ENCODE peak calls at places on chromosome 12, in four cellular contexts. N, A, H and S are unnamed samples.

GRCh38 chr12:10194160-10194559 is 15.3 kb downstream of the TMEM52B start:
- DNase-seq in N (peak; percentile 43), A (no peak), H (no peak), S (no peak)

GRCh38 chr12:53251477-53252348 is 16.4 kb upstream of the ESPL1 start:
- DNase-seq in N (peak; percentile 64), A (peak; percentile 74), H (peak; percentile 24), S (peak; percentile 94)

GRCh38 chr12:79747274-79747673 is 56.5 kb upstream of the PAWR start:
- DNase-seq in N (peak; percentile 55), A (no peak), H (no peak), S (no peak)

GRCh38 chr12:46830731-46831334 is 5.0 kb upstream of the SLC38A4 start:
- DNase-seq in N (no peak), A (no peak), H (no peak), S (no peak)

GRCh38 chr12:71046215-71046614 is 111.6 kb downstream of the TSPAN8 start:
- DNase-seq in N (peak; percentile 2), A (peak; percentile 8), H (no peak), S (no peak)

GRCh38 chr12:84497819-84498218 is 414.8 kb downstream of the SLC6A15 start:
- DNase-seq in N (no peak), A (peak; percentile 7), H (no peak), S (no peak)

GRCh38 chr12:66200110-66200509 is 11.1 kb downstream of the IRAK3 start:
- DNase-seq in N (no peak), A (no peak), H (no peak), S (no peak)

GRCh38 chr12:62793256-62794217 is 141.4 kb downstream of the PPM1H start:
- DNase-seq in N (peak; percentile 87), A (peak; percentile 91), H (peak; percentile 27), S (peak; percentile 78)

GRCh38 chr12:110577717-110578521 is 5.2 kb downstream of the PPTC7 start:
- DNase-seq in N (peak; percentile 88), A (peak; percentile 48), H (peak; percentile 84), S (peak; percentile 31)

GRCh38 chr12:114902665-114903393 is 218.9 kb upstream of the TBX3 start:
- DNase-seq in N (peak; percentile 96), A (no peak), H (no peak), S (no peak)

GRCh38 chr12:13537623-13538022 is 341.1 kb downstream of the EMP1 start:
- DNase-seq in N (no peak), A (no peak), H (peak; percentile 38), S (no peak)

GRCh38 chr12:25677180-25677937 is 124.3 kb upstream of the LMNTD1 start:
- DNase-seq in N (no peak), A (no peak), H (no peak), S (no peak)

GRCh38 chr12:121626087-121626852 is at the start of gene ORAI1:
- DNase-seq in N (peak; percentile 91), A (peak; percentile 94), H (peak; percentile 63), S (peak; percentile 98)

GRCh38 chr12:18242380-18243089 is 18.8 kb upstream of the PIK3C2G start:
- DNase-seq in N (no peak), A (no peak), H (no peak), S (no peak)

GRCh38 chr12:40819427-40820108 is 127.3 kb downstream of the CNTN1 start:
- DNase-seq in N (no peak), A (no peak), H (no peak), S (no peak)

GRCh38 chr12:105843989-105844768 is 294.6 kb downstream of the NUAK1 start:
- DNase-seq in N (peak; percentile 29), A (no peak), H (no peak), S (peak; percentile 15)

GRCh38 chr12:120962487-120963054 is 15.8 kb upstream of the HNF1A start:
- DNase-seq in N (peak; percentile 5), A (no peak), H (no peak), S (no peak)

GRCh38 chr12:57549909-57550627 is at the start of gene KIF5A:
- DNase-seq in N (no peak), A (no peak), H (no peak), S (peak; percentile 84)

GRCh38 chr12:56763753-56764657 is 881 bp downstream of the HSD17B6 start:
- DNase-seq in N (peak; percentile 82), A (no peak), H (no peak), S (no peak)

GRCh38 chr12:4353785-4354208 is 25.7 kb downstream of the FGF23 start:
- DNase-seq in N (no peak), A (no peak), H (no peak), S (no peak)

GRCh38 chr12:28710882-28711281 is 438.2 kb upstream of the FAR2 start:
- DNase-seq in N (peak; percentile 93), A (no peak), H (no peak), S (no peak)

GRCh38 chr12:16863742-16864141 is 257.8 kb upstream of the LMO3 start:
- DNase-seq in N (no peak), A (no peak), H (no peak), S (no peak)

GRCh38 chr12:101935769-101936741 is 58.7 kb downstream of the DRAM1 start:
- DNase-seq in N (peak; percentile 99), A (peak; percentile 64), H (peak; percentile 94), S (no peak)

GRCh38 chr12:67320614-67321305 is 51.6 kb downstream of the CAND1 start:
- DNase-seq in N (peak; percentile 18), A (no peak), H (no peak), S (no peak)

GRCh38 chr12:53252349-53252916 is 15.7 kb upstream of the ESPL1 start:
- DNase-seq in N (no peak), A (no peak), H (no peak), S (no peak)

GRCh38 chr12:129028824-129029223 is 175.5 kb downstream of the GLT1D1 start:
- DNase-seq in N (no peak), A (no peak), H (no peak), S (no peak)

GRCh38 chr12:17215754-17216153 is 609.8 kb upstream of the LMO3 start:
- DNase-seq in N (no peak), A (no peak), H (no peak), S (no peak)

GRCh38 chr12:4032906-4033628 is 159.9 kb upstream of the PARP11 start:
- DNase-seq in N (peak; percentile 32), A (no peak), H (no peak), S (no peak)

GRCh38 chr12:29152223-29152868 is 3.3 kb downstream of the FAR2 start:
- DNase-seq in N (no peak), A (no peak), H (no peak), S (peak; percentile 19)

GRCh38 chr12:53205747-53206146 is 1.3 kb downstream of the ITGB7 start:
- DNase-seq in N (peak; percentile 89), A (no peak), H (peak; percentile 87), S (peak; percentile 32)

GRCh38 chr12:32983968-32984367 is 87.4 kb upstream of the PKP2 start:
- DNase-seq in N (no peak), A (no peak), H (no peak), S (no peak)

GRCh38 chr12:113955109-113955970 is 10.8 kb downstream of the RBM19 start:
- DNase-seq in N (peak; percentile 7), A (peak; percentile 20), H (no peak), S (peak; percentile 41)

DNA sequence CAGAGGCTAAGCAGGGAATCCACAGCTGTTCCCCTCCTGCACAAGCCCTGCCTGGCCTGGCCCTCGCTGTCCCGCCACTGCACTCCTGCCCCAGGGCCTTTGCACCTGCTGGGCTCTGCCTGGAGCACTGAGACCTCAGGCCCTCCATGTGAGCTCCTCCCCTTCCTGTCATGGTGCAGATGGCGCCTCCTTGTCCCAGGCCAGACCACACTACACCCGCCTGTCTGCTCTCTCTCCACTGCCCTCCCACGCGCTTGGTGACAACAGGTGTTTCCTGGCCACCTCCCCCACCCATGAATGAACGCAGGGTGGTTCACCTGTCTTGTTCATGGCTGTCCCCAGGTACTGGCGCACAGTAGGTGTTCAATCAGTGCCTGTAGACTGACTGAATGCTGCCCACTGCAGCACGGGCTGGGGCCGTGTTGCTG is 82.9 kb downstream of the NCOR2 start:
- DNase-seq in N (no peak), A (no peak), H (no peak), S (peak; percentile 55)
- TF ChIP-seq FOS in N (no peak), A (no peak), H (no peak), S (no peak)

GRCh38 chr12:123135688-123136087 is 15.2 kb downstream of the PITPNM2 start:
- DNase-seq in N (no peak), A (no peak), H (no peak), S (no peak)

GRCh38 chr12:123134755-123135282 is 16.1 kb downstream of the PITPNM2 start:
- DNase-seq in N (no peak), A (no peak), H (no peak), S (no peak)

GRCh38 chr12:123132951-123133619 is 17.8 kb downstream of the PITPNM2 start:
- DNase-seq in N (no peak), A (no peak), H (no peak), S (no peak)

GRCh38 chr12:123133701-123134100 is 17.2 kb downstream of the PITPNM2 start:
- DNase-seq in N (no peak), A (no peak), H (no peak), S (no peak)

GRCh38 chr12:123134265-123134664 is 16.6 kb downstream of the PITPNM2 start:
- DNase-seq in N (no peak), A (no peak), H (no peak), S (no peak)
- TF ChIP-seq FOS in N (no peak), A (no peak), H (no peak), S (no peak)

GRCh38 chr12:69332815-69333358 is 15.3 kb upstream of the LYZ start:
- DNase-seq in N (no peak), A (no peak), H (no peak), S (no peak)

GRCh38 chr12:69331482-69331845 is 16.7 kb upstream of the LYZ start:
- DNase-seq in N (no peak), A (no peak), H (no peak), S (no peak)

GRCh38 chr12:69331846-69332684 is 16.1 kb upstream of the LYZ start:
- DNase-seq in N (no peak), A (no peak), H (no peak), S (no peak)

GRCh38 chr12:69329669-69330428 is 18.3 kb upstream of the LYZ start:
- DNase-seq in N (no peak), A (no peak), H (no peak), S (no peak)

DNA sequence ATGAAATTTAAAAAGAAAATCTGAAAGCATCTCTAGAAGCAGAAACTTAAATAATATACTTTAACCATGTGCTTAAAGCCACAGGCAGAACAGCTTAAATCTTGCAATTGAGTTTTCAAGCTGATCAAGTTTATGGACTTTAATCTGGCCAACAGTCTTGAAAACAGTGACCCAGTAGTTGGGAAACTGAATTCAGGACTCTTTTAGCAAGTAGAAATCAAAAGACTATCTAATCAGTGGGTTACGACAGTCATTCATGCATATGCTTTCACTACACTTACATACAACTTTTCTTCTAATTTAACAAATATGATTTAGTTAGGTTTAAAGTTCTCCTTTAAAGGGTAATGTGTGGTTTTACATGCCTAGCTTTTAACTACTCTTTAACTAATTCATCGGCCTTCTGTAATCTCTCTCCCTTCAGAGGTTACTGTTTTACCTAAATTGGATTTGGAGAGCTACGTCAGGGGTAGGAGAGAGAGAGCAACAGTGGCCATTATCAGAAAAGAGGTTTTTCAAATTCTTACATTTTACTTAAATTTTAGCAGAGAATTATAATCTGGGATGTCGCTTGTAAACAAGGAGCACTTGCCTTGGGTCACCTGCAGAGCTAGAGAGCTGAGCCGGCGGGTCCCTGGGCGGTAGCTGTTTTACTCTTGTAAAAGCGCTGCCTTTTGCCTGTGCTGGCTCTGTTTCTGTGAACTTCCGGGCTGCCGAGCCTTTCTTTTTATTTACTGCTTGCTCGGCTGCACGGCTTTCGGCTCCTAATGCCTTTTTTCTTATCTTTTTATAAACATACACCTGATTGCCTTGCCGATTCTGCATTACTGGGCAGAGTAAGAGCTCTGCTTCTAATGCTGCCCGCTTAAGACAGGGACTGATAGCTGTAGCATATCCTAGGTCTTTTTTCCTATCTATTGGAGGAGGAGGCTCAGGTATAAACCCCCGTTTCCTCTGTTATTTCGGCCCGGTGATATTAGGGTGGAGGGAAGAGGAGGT is 17.4 kb upstream of the LYZ start:
- DNase-seq in N (peak; percentile 1), A (peak; percentile 22), H (no peak), S (peak; percentile 48)
- TF ChIP-seq FOS in N (no peak), A (no peak), H (no peak), S (no peak)

GRCh38 chr12:124120718-124121117 is 147.7 kb downstream of the ZNF664 start:
- DNase-seq in N (no peak), A (no peak), H (no peak), S (no peak)
- TF ChIP-seq FOS in N (no peak), A (no peak), H (no peak), S (no peak)